ENCODE peak calls at places on chromosomes 2 and 18, in four cellular contexts. M is spleen, N is Peyer's patch, W is AG04450. C is an unnamed sample.

GRCh38 chr2:80363330-80363729 is 58.8 kb upstream of the LRRTM1 start:
- DNase-seq in M (no peak), W (no peak), N (no peak), C (no peak)

GRCh38 chr2:99698896-99699295 is 209.1 kb upstream of the REV1 start:
- DNase-seq in N (no peak), W (no peak), M (no peak), C (no peak)

GRCh38 chr2:239113164-239113563 is 265.3 kb downstream of the TWIST2 start:
- DNase-seq in W (no peak), M (no peak), N (no peak), C (no peak)

GRCh38 chr2:70657246-70657645 is 103.6 kb upstream of the TGFA start:
- DNase-seq in N (no peak), W (no peak), M (no peak), C (no peak)

GRCh38 chr2:46538393-46538792 is 59.0 kb downstream of the TMEM247 start:
- DNase-seq in W (no peak), N (no peak), M (no peak), C (no peak)

GRCh38 chr2:106584304-106584954 is 97.3 kb downstream of the CD8B2 start:
- DNase-seq in N (no peak), M (no peak), W (no peak), C (no peak)

GRCh38 chr2:647003-647560 is 30.1 kb downstream of the TMEM18 start:
- DNase-seq in W (no peak), N (no peak), M (no peak), C (no peak)

GRCh38 chr2:30707304-30707903 is 99.8 kb downstream of the CAPN13 start:
- DNase-seq in W (no peak), M (no peak), N (no peak), C (no peak)

GRCh38 chr2:179443175-179443574 is 178.5 kb upstream of the SESTD1 start:
- DNase-seq in N (no peak), W (no peak), M (peak; percentile 69), C (no peak)

GRCh38 chr2:206611191-206611590 is 31.1 kb upstream of the FAM237A start:
- DNase-seq in W (no peak), N (no peak), M (no peak), C (no peak)

GRCh38 chr2:176554107-176555048 is 285.1 kb downstream of the MTX2 start:
- DNase-seq in N (no peak), M (no peak), W (peak; percentile 34), C (peak; percentile 30)

GRCh38 chr2:232538671-232539070 is 821 bp upstream of the CHRNG start:
- DNase-seq in M (peak; percentile 66), N (peak; percentile 18), W (no peak), C (no peak)

GRCh38 chr2:178863856-178864620 is 56.8 kb upstream of the TTN start:
- DNase-seq in W (no peak), M (no peak), N (no peak), C (peak; percentile 57)

GRCh38 chr2:38146917-38147307 is 71.0 kb upstream of the CYP1B1 start:
- DNase-seq in M (no peak), N (no peak), W (peak; percentile 90), C (peak; percentile 96)

GRCh38 chr2:66869076-66869475 is 434.2 kb downstream of the MEIS1 start:
- DNase-seq in M (no peak), N (no peak), W (no peak), C (peak; percentile 90)

GRCh38 chr18:37669991-37670534 is 104.5 kb upstream of the CELF4 start:
- DNase-seq in M (no peak), W (no peak), N (no peak), C (no peak)

GRCh38 chr2:36889782-36890181 is 76.6 kb downstream of the STRN start:
- DNase-seq in M (no peak), W (peak; percentile 91), N (no peak), C (peak; percentile 89)

GRCh38 chr2:112061299-112061698 is 6.2 kb downstream of the TMEM87B start:
- DNase-seq in W (no peak), M (no peak), N (no peak), C (no peak)

GRCh38 chr2:135226961-135227360 is 174.9 kb downstream of the RAB3GAP1 start:
- DNase-seq in N (no peak), M (no peak), W (no peak), C (no peak)

GRCh38 chr18:65429601-65430000 is 321.2 kb upstream of the CDH7 start:
- DNase-seq in M (no peak), W (no peak), N (no peak), C (no peak)

GRCh38 chr2:3638456-3638810 is 19.6 kb upstream of the ALLC start:
- DNase-seq in W (no peak), M (peak; percentile 31), N (no peak), C (no peak)

GRCh38 chr2:113854208-113854607 is 35.7 kb upstream of the ACTR3 start:
- DNase-seq in W (no peak), M (no peak), N (no peak), C (no peak)

GRCh38 chr2:212327171-212327809 is 211.3 kb downstream of the ERBB4 start:
- DNase-seq in M (no peak), W (no peak), N (no peak), C (no peak)

GRCh38 chr18:32910694-32911296 is 138.0 kb upstream of the KLHL14 start:
- DNase-seq in W (no peak), N (no peak), M (no peak), C (no peak)

GRCh38 chr2:170886391-170886790 is 42.7 kb upstream of the GORASP2 start:
- DNase-seq in W (no peak), N (no peak), M (no peak), C (peak; percentile 26)

GRCh38 chr2:240795468-240795867 is 24.6 kb downstream of the KIF1A start:
- DNase-seq in N (no peak), M (peak; percentile 56), W (no peak), C (no peak)

DNA sequence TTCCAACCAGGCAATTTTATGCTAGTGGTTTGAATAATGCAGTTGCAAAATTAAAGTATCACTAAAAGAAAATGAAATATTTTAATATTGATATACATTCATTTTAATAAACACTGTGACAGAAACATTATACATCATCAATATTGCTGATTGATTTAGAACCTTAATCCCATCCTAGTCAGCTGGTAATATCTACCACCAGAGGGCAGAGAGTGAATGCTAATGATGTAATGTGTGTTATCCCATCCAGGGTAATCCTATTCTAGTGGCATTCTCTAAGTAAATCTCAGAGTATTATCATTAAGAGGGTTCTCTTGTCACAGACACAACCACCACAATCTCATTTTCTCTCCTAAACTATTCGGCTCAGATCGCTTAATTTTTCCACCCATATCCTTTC is 477.4 kb downstream of the CPS1 start:
- DNase-seq in W (no peak), N (no peak), M (no peak), C (peak; percentile 11)
- TF ChIP-seq CTCF in W (peak; percentile 21), N (no peak), M (no peak), C (peak; percentile 48)

DNA sequence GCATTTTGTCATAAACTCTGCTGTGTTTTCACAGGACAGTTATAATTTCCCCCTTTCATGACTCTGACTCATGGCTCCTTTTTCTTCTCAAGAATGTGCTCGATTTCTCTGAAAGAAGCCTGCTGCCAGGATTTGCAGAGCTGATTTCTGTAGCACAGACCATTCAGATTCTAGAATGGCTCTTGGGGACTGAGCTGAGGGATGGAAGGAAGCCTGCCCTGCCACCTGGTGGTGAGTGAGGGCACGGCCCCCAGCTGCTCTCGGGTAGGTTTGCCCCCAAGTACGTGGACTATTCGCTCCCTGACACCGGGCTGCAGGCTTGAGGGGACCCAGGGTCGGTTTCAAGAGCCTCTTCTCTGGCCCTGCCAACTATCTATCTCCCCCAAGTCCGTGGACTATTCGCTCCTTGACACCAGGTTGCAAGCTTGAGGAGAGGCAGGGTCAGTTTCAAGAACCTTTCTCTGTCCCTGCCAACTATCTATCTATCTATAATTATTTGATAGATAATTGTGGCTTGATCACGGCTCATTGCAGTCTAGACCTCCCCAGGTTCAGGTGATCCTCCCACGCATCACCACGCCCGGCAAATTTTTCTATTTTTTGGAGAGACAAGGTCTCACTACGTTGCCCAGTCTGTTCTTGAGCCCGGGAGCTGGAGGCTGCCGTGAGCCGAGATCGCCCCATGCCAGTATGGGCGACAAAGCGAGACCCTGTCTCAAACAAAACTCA is 1.4 kb upstream of the SMYD5 start:
- DNase-seq in N (peak; percentile 78), W (peak; percentile 55), M (peak; percentile 90), C (peak; percentile 79)
- H3K27ac ChIP-seq in N (no peak overlapping the region), W (no peak overlapping the region), M (peak overlapping the region; percentile 85), C (no peak overlapping the region)

GRCh38 chr2:64653174-64654062 is at the start of gene SERTAD2:
- DNase-seq in M (peak; percentile 99), N (peak; percentile 95), W (peak; percentile 56), C (peak; percentile 72)
- TF ChIP-seq CTCF in M (no peak), N (no peak), W (peak; percentile 21), C (peak; percentile 31)

DNA sequence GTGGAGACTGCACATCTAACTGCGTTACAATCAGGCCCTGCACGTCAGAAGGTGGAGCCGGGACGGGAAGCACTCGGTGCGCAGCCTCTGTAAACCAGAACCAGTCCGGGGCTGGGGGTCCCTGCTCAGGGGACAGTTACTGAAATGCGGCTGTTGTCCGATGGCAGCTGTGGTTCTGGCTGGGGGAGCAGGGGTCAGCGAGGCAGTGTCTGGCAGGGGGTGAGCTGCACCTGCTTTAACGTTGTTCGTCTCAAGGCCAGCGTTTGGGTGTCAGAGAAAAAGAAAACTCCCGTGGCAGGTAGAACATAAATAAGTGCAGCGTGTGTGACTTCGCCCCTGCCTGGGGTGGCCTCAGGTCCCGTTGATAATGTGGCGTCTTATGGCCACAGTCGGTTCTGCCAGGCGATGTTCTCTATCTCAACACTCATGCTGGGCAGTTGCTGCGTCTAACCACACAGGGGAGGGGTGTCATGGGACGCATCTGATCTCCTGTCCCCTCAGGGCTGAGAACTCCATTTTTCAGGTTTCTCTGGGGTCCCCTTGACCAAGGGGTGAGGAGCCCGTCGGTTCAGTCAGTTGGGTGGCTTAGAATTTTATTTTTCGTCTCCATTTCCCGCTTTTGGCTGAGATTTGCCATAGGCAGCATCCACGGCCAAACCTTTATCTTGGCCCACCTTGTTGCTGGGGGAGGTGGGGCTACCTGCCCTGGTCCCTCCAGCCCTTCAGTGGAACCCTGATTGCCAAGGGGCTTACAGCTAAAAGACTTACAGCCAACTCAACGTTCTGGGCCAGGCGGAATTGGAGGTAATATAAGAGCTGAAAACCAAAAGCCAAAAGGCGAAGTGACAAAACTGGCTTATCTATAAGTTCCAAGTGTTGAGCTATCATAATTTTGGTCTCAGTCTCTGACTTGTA is 24.5 kb downstream of the PDCD1 start:
- DNase-seq in W (no peak), M (no peak), N (no peak), C (no peak)
- H3K27ac ChIP-seq in W (no peak overlapping the region), M (no peak overlapping the region), N (no peak overlapping the region), C (no peak overlapping the region)

GRCh38 chr2:195520671-195521155 is 136.3 kb upstream of the SLC39A10 start:
- DNase-seq in M (no peak), W (peak; percentile 94), N (no peak), C (peak; percentile 98)
- TF ChIP-seq CTCF in M (no peak), W (no peak), N (no peak), C (peak; percentile 47)

GRCh38 chr2:126973745-126974144 is 75.1 kb downstream of the TEX51 start:
- DNase-seq in M (no peak), W (no peak), N (no peak), C (no peak)

GRCh38 chr2:126978333-126978732 is 79.6 kb downstream of the TEX51 start:
- DNase-seq in N (no peak), M (no peak), W (no peak), C (no peak)

GRCh38 chr2:126979039-126979438 is 80.3 kb downstream of the TEX51 start:
- DNase-seq in W (no peak), M (no peak), N (no peak), C (no peak)

GRCh38 chr2:126976721-126977328 is 78.1 kb downstream of the TEX51 start:
- DNase-seq in N (no peak), M (no peak), W (no peak), C (no peak)

GRCh38 chr2:126975671-126976655 is 77.3 kb downstream of the TEX51 start:
- DNase-seq in N (no peak), W (no peak), M (no peak), C (no peak)
- H3K27ac ChIP-seq in N (no peak overlapping the region), W (no peak overlapping the region), M (no peak overlapping the region), C (no peak overlapping the region)

GRCh38 chr2:131492418-131493198 is 411 bp upstream of the MZT2A start:
- DNase-seq in N (peak; percentile 94), W (peak; percentile 68), M (peak; percentile 97), C (peak; percentile 89)
- TF ChIP-seq CTCF in N (peak; percentile 26), W (peak; percentile 81), M (peak; percentile 61), C (peak; percentile 83)